ENCODE peak calls at places on chromosomes 16 and 17, in six cellular contexts. W is HCT116, J is colonic mucosa, M is adipocyte, O is mesendoderm, R is GM23338. S is an unnamed sample. For H3K4me1 and H3K36me3, the result is how much of the 10 kb centered on the place peaks cover.

GRCh38 chr17:41340934-41341861 is 9.4 kb downstream of the KRT33A start:
- DNase-seq in M (no peak), R (no peak), O (no peak), W (no peak), J (no peak), S (no peak)

GRCh38 chr16:4737545-4737944 is 3.2 kb downstream of the DNAAF8 start:
- DNase-seq in W (no peak), M (no peak), R (no peak), J (no peak), O (no peak), S (no peak)

GRCh38 chr16:15652293-15653001 is 2.4 kb downstream of the NDE1 start:
- DNase-seq in J (no peak), O (no peak), M (no peak), W (no peak), R (no peak), S (no peak)

GRCh38 chr17:64019486-64020067 is 856 bp downstream of the ICAM2 start:
- DNase-seq in J (peak), O (no peak), M (no peak), R (no peak), W (no peak), S (no peak)

GRCh38 chr17:8630227-8630801 is at the start of gene MYH10:
- DNase-seq in J (no peak), W (no peak), R (no peak), M (no peak), O (no peak), S (no peak)

GRCh38 chr17:50029185-50029584 is 26.7 kb upstream of the ITGA3 start:
- DNase-seq in R (no peak), W (no peak), J (no peak), M (no peak), O (no peak), S (no peak)

GRCh38 chr17:58327363-58328194 is 1.0 kb downstream of the TSPOAP1 start:
- DNase-seq in M (no peak), R (no peak), W (no peak), O (no peak), J (no peak), S (no peak)

GRCh38 chr16:23486480-23486879 is 23.8 kb downstream of the GGA2 start:
- DNase-seq in R (no peak), M (no peak), O (no peak), W (no peak), J (no peak), S (no peak)

GRCh38 chr16:13077816-13078215 is 176.4 kb downstream of the SHISA9 start:
- DNase-seq in R (no peak), M (no peak), W (no peak), O (no peak), J (no peak), S (no peak)

GRCh38 chr17:28661635-28662526 is at the start of the genes SDF2 and SUPT6H:
- DNase-seq in W (peak), R (peak), O (peak), J (peak), M (peak), S (peak)

GRCh38 chr17:28665994-28666393 is 4.0 kb downstream of the SUPT6H start:
- DNase-seq in J (no peak), R (no peak), O (no peak), W (no peak), M (no peak), S (peak)

GRCh38 chr17:28667870-28668269 is 5.9 kb downstream of the SUPT6H start:
- DNase-seq in W (no peak), R (peak), O (no peak), M (peak), J (no peak), S (no peak)

GRCh38 chr17:28662527-28662829 is 473 bp downstream of the SUPT6H start:
- DNase-seq in W (no peak), J (no peak), M (no peak), O (no peak), R (no peak), S (no peak)

DNA sequence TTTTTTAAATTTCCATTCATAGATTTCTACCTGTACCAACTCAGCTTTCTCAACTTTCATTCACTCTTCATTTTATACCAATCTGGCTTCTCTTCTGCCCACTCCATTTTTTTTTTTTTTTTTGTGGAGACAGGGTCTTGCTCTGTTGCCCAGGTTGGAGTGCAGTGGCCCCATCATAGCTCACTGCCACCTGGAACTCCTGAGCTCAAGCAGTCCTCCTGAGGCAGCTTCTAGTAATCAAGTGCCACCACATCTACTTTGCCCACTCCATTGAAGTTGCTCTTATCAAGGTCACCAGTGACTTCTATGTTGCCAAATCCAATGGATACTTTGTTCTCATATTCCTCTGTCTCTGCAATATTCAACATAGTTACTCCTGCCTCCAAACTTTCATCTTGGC is 1.7 kb downstream of the SUPT6H start:
- DNase-seq in J (no peak), W (no peak), M (no peak), R (no peak), O (no peak), S (no peak)
- H3K4me3 ChIP-seq in J (no peak), W (no peak), M (peak), R (no peak), O (no peak), S (no peak)

GRCh38 chr16:50696126-50696525 is 2.7 kb downstream of the NOD2 start:
- DNase-seq in M (no peak), O (no peak), J (no peak), R (no peak), W (no peak), S (peak)
- H3K4me1 ChIP-seq in M (under half), O (under half), J (under half), R (under half), W (under half), S (under half)

DNA sequence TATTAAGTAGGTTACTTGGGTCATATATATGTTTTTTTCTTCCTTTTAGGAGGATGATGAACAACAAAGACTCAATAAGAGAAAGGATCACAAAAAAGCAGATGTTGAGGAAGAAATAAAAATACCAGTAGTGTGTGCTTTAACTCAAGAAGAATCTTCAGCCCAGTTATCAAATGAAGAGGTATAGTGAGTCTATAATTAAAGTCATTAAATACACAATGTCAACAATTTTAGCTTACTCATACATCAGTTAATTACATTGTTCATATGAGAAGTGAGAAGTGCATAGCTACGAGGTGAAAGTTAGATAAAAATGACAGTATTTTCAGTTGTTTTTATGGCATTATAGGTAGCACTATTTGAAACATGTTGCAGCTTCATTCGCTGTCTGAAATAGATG is 65.2 kb downstream of the NUP88 start:
- DNase-seq in J (no peak), W (no peak), R (no peak), M (no peak), O (no peak), S (no peak)
- H3K36me3 ChIP-seq in J (under half), W (under half), R (under half), M (under half), O (under half), S (under half)

GRCh38 chr16:73171901-73172619 is 124.1 kb upstream of the ZFHX3 start:
- DNase-seq in J (no peak), O (no peak), W (no peak), M (no peak), R (no peak), S (no peak)
- H3K4me3 ChIP-seq in J (no peak), O (no peak), W (no peak), M (peak), R (no peak), S (no peak)

GRCh38 chr16:51180719-51181494 is 29.8 kb upstream of the SALL1 start:
- DNase-seq in J (no peak), R (no peak), W (no peak), M (no peak), O (no peak), S (no peak)

GRCh38 chr16:51184702-51185433 is 33.8 kb upstream of the SALL1 start:
- DNase-seq in W (no peak), J (no peak), M (no peak), O (no peak), R (no peak), S (no peak)

GRCh38 chr16:51181495-51181795 is 30.4 kb upstream of the SALL1 start:
- DNase-seq in W (no peak), R (peak), O (peak), J (no peak), M (no peak), S (no peak)
- H3K4me1 ChIP-seq in W (under half), R (under half), O (under half), J (under half), M (under half), S (under half)

GRCh38 chr17:74977802-74978201 is 5.2 kb upstream of the HID1 start:
- DNase-seq in W (no peak), R (no peak), M (no peak), O (no peak), J (no peak), S (no peak)

GRCh38 chr17:74981318-74981978 is 6.0 kb upstream of the CDR2L start:
- DNase-seq in M (no peak), O (no peak), J (no peak), R (no peak), W (no peak), S (no peak)

GRCh38 chr17:74979408-74980146 is 7.0 kb upstream of the HID1 start:
- DNase-seq in O (no peak), R (no peak), W (no peak), J (no peak), M (no peak), S (no peak)

GRCh38 chr17:74975943-74976342 is 3.4 kb upstream of the HID1 start:
- DNase-seq in W (no peak), R (no peak), J (no peak), O (no peak), M (no peak), S (no peak)

GRCh38 chr17:74978240-74978639 is 5.7 kb upstream of the HID1 start:
- DNase-seq in J (no peak), O (no peak), W (no peak), R (no peak), M (no peak), S (no peak)
- H3K36me3 ChIP-seq in J (under half), O (under half), W (under half), R (under half), M (under half), S (under half)

DNA sequence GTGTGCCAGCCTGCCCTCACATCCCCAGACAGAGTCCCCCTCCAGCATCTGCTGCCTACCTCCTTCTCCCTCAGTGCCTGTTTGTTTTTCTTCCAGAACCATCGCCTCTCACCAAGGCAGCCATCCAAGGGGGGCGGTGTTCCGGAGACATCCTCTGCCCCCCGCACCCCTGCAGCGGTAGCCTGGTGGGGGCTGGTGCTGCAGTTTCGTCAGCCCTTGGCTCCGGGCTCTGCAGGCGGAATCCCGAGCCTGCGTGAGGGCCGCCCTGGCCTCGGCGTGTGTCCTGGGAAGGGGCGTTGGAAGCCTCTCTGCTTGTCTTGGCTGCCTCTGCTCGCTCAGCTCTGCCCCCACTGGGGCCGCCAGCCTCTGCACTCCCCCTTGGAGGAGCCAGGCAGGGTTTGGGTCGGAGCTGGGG is 126.0 kb upstream of the CIBAR2 start:
- DNase-seq in R (peak), W (no peak), M (peak), O (peak), J (peak), S (no peak)
- H3K4me3 ChIP-seq in R (peak), W (no peak), M (no peak), O (no peak), J (no peak), S (no peak)

GRCh38 chr16:85306793-85307551 is 194.7 kb upstream of the CIBAR2 start:
- DNase-seq in R (no peak), W (no peak), M (no peak), O (no peak), J (no peak), S (no peak)
- H3K4me1 ChIP-seq in R (under half), W (under half), M (under half), O (under half), J (under half), S (under half)

S was measured in Caco-2.